ENCODE peak calls at places on chromosomes 2 and 18, in six cellular contexts. W, X, V, H, G and C are unnamed samples.

GRCh38 chr2:55136138-55136541 is 85.9 kb upstream of the RTN4 start:
- DNase-seq in X (no peak), G (no peak), V (no peak), W (peak), H (no peak), C (no peak)

GRCh38 chr18:62386616-62387015 is 61.5 kb downstream of the TNFRSF11A start:
- DNase-seq in G (no peak), V (no peak), H (peak), X (no peak), W (no peak), C (no peak)

GRCh38 chr2:59932341-59932740 is 621.1 kb downstream of the BCL11A start:
- DNase-seq in X (no peak), V (no peak), G (peak), W (no peak), H (no peak), C (no peak)

GRCh38 chr2:74008761-74009395 is 24.2 kb downstream of the TET3 start:
- DNase-seq in G (peak), H (no peak), W (no peak), V (no peak), X (no peak), C (no peak)

GRCh38 chr2:126645211-126645618 is 10.7 kb upstream of the GYPC start:
- DNase-seq in W (no peak), H (no peak), X (no peak), V (no peak), G (no peak), C (no peak)

GRCh38 chr2:150485871-150486538 is 1.5 kb downstream of the RND3 start:
- DNase-seq in G (peak), V (no peak), H (peak), W (peak), X (peak), C (peak)

GRCh38 chr2:30412392-30413321 is 34.4 kb upstream of the LCLAT1 start:
- DNase-seq in G (no peak), V (no peak), W (peak), H (no peak), X (no peak), C (no peak)

GRCh38 chr18:8196238-8196637 is 413.0 kb upstream of the RAB12 start:
- DNase-seq in V (no peak), W (no peak), H (no peak), X (no peak), G (no peak), C (no peak)

GRCh38 chr2:182259629-182260150 is 167.1 kb downstream of the PDE1A start:
- DNase-seq in X (no peak), W (no peak), G (no peak), H (peak), V (no peak), C (no peak)

GRCh38 chr2:170965446-170966225 is 36.6 kb downstream of the GORASP2 start:
- DNase-seq in X (no peak), H (no peak), V (no peak), W (no peak), G (no peak), C (no peak)

GRCh38 chr2:167510071-167510759 is 621.9 kb downstream of the XIRP2 start:
- DNase-seq in G (no peak), V (no peak), W (no peak), H (no peak), X (no peak), C (no peak)

GRCh38 chr2:240479111-240479501 is 43.6 kb downstream of the GPC1 start:
- DNase-seq in X (no peak), W (no peak), G (no peak), V (no peak), H (no peak), C (no peak)

GRCh38 chr2:12456293-12457151 is 260.2 kb upstream of the TRIB2 start:
- DNase-seq in H (peak), X (no peak), V (peak), W (peak), G (peak), C (peak)

GRCh38 chr2:3467654-3468053 is 51.7 kb downstream of the ADI1 start:
- DNase-seq in X (no peak), G (no peak), H (no peak), V (no peak), W (no peak), C (no peak)

GRCh38 chr2:226403360-226403759 is 396.3 kb downstream of the IRS1 start:
- DNase-seq in V (no peak), W (no peak), H (no peak), G (no peak), X (no peak), C (no peak)

GRCh38 chr2:207394203-207394741 is 135.5 kb upstream of the CREB1 start:
- DNase-seq in G (no peak), V (no peak), W (no peak), H (no peak), X (no peak), C (no peak)

GRCh38 chr2:186460465-186460864 is 25.6 kb upstream of the ZC3H15 start:
- DNase-seq in G (peak), X (no peak), V (no peak), W (no peak), H (peak), C (peak)

GRCh38 chr2:198321522-198322088 is 517.2 kb downstream of the PLCL1 start:
- DNase-seq in H (no peak), G (no peak), X (no peak), V (no peak), W (no peak), C (no peak)

GRCh38 chr2:98897746-98898145 is 38.3 kb downstream of the CRACDL start:
- DNase-seq in X (no peak), W (no peak), V (no peak), G (no peak), H (no peak), C (no peak)